ENCODE peak calls at places on chromosomes 4 and X, in six cellular contexts. J is hippocampal formation; A is nucleus accumbens; O is lung; R is HuH-7; Q is CD8-positive, alpha-beta memory T cell. N is an unnamed sample.

GRCh38 chr4:94528792-94529451 is 77.2 kb downstream of the PDLIM5 start:
- DNase-seq in Q (no peak), J (no peak), R (no peak), O (no peak), A (no peak), N (no peak)

GRCh38 chr4:156228706-156229105 is 275.0 kb upstream of the CTSO start:
- DNase-seq in A (no peak), R (no peak), O (no peak), J (no peak), Q (no peak), N (no peak)

GRCh38 chr4:92599044-92599443 is 295.3 kb downstream of the GRID2 start:
- DNase-seq in R (no peak), Q (no peak), A (no peak), J (no peak), O (no peak), N (no peak)

GRCh38 chrX:55007633-55008032 is 7.5 kb downstream of the APEX2 start:
- DNase-seq in Q (no peak), J (no peak), O (peak; percentile 41), A (no peak), R (peak; percentile 17), N (no peak)

GRCh38 chrX:47745386-47745785 is 86.4 kb upstream of the UXT start:
- DNase-seq in Q (no peak), O (no peak), A (no peak), J (no peak), R (no peak), N (no peak)

GRCh38 chr4:114519368-114519767 is 79.2 kb upstream of the UGT8 start:
- DNase-seq in J (peak; percentile 30), Q (no peak), O (no peak), A (peak; percentile 17), R (no peak), N (no peak)

GRCh38 chr4:41835321-41835995 is 86.9 kb upstream of the PHOX2B start:
- DNase-seq in R (no peak), A (no peak), Q (no peak), J (no peak), O (no peak), N (no peak)

GRCh38 chr4:53576676-53577372 is 14.5 kb downstream of the LNX1 start:
- DNase-seq in J (no peak), A (no peak), R (no peak), O (no peak), Q (no peak), N (no peak)

GRCh38 chr4:7987148-7987989 is 47.7 kb upstream of the AFAP1 start:
- DNase-seq in R (peak; percentile 77), A (peak; percentile 31), J (peak; percentile 40), Q (peak; percentile 78), O (peak; percentile 75), N (peak; percentile 42)

GRCh38 chr4:113471141-113471860 is 290.2 kb downstream of the CAMK2D start:
- DNase-seq in A (no peak), Q (no peak), J (no peak), O (no peak), R (no peak), N (no peak)

GRCh38 chrX:29496636-29497180 is 718.7 kb upstream of the MAGEB2 start:
- DNase-seq in J (no peak), O (no peak), R (no peak), A (no peak), Q (no peak), N (no peak)

GRCh38 chr4:100641326-100641725 is 123.5 kb upstream of the EMCN start:
- DNase-seq in Q (no peak), R (no peak), J (no peak), A (no peak), O (no peak), N (no peak)

GRCh38 chr4:84451546-84451945 is 47.5 kb downstream of the NKX6-1 start:
- DNase-seq in R (no peak), O (no peak), Q (no peak), A (no peak), J (no peak), N (no peak)

GRCh38 chrX:153816821-153817220 is 13.5 kb downstream of the PDZD4 start:
- DNase-seq in A (no peak), O (no peak), J (no peak), Q (peak; percentile 65), R (no peak), N (no peak)

GRCh38 chr4:39042365-39042764 is 10.2 kb upstream of the TMEM156 start:
- DNase-seq in Q (no peak), O (no peak), J (no peak), R (no peak), A (no peak), N (no peak)